ENCODE peak calls at places on chromosomes 13 and 19, in seven cellular contexts. L is naive thymus-derived CD8-positive, alpha-beta T cell; Y is globus pallidus; T is NCI-H1930; A is activated naive CD4-positive, alpha-beta T cell treated with anti-CD3 and anti-CD28 coated beads for 36 hours; G is amygdala; Z is HTR-8/SVneo. W is an unnamed sample.

GRCh38 chr19:58334691-58335249 is 8.0 kb downstream of the ZSCAN22 start:
- DNase-seq in Z (no peak), G (no peak), L (no peak), Y (no peak), T (no peak), A (no peak), W (no peak)

GRCh38 chr19:45821570-45821969 is 6.5 kb upstream of the RSPH6A start:
- DNase-seq in T (no peak), A (no peak), G (no peak), Y (no peak), L (no peak), Z (no peak), W (no peak)

GRCh38 chr13:80359459-80360297 is 18.8 kb upstream of the SPRY2 start:
- DNase-seq in A (no peak), Z (no peak), T (no peak), Y (no peak), L (no peak), G (no peak), W (no peak)

GRCh38 chr19:8506402-8506957 is 4.0 kb upstream of the PRAM1 start:
- DNase-seq in Y (no peak), G (no peak), Z (no peak), A (no peak), L (no peak), T (no peak), W (no peak)

GRCh38 chr13:20492641-20493040 is 33.0 kb downstream of the CRYL1 start:
- DNase-seq in Y (no peak), A (peak), T (no peak), G (no peak), L (peak), Z (peak), W (no peak)

GRCh38 chr19:16457195-16457953 is 14.4 kb downstream of the EPS15L1 start:
- DNase-seq in T (no peak), L (no peak), A (peak), G (no peak), Y (no peak), Z (peak), W (no peak)

GRCh38 chr19:6021878-6022569 is 44.1 kb upstream of the RANBP3 start:
- DNase-seq in Y (peak), L (peak), T (peak), Z (peak), G (peak), A (peak), W (peak)

GRCh38 chr13:99382428-99383133 is 75.4 kb upstream of the GPR183 start:
- DNase-seq in Z (no peak), L (peak), Y (no peak), A (no peak), G (no peak), T (no peak), W (peak)

GRCh38 chr13:44312898-44313551 is 60.6 kb upstream of the SERP2 start:
- DNase-seq in A (peak), Z (peak), Y (no peak), G (no peak), L (no peak), T (no peak), W (no peak)

W was measured in naive B cell.